ENCODE peak calls at places on chromosomes 2 and 18, in seven cellular contexts. Z, G, M, F, I, J and A are unnamed samples.

GRCh38 chr18:9734189-9734588 is 26.1 kb downstream of the RAB31 start:
- DNase-seq in Z (no peak), I (no peak), F (peak; percentile 48), G (no peak), J (no peak), M (no peak), A (no peak)

GRCh38 chr2:112187046-112187715 is 49.0 kb downstream of the FBLN7 start:
- DNase-seq in Z (no peak), I (no peak), G (no peak), J (no peak), F (no peak), M (no peak), A (no peak)

GRCh38 chr2:53593891-53594585 is 173.6 kb upstream of the CHAC2 start:
- DNase-seq in J (peak; percentile 14), G (no peak), F (no peak), M (peak; percentile 55), Z (no peak), I (peak; percentile 14), A (no peak)

GRCh38 chr18:8386981-8387380 is 222.3 kb upstream of the RAB12 start:
- DNase-seq in J (no peak), I (no peak), Z (no peak), M (no peak), F (no peak), G (no peak), A (no peak)

GRCh38 chr18:32200766-32201165 is 10.9 kb downstream of the MEP1B start:
- DNase-seq in F (no peak), M (no peak), J (peak; percentile 4), G (no peak), I (no peak), Z (no peak), A (no peak)

GRCh38 chr18:47969851-47970250 is 39.4 kb upstream of the SMAD2 start:
- DNase-seq in Z (no peak), J (peak; percentile 37), G (no peak), I (peak; percentile 17), M (no peak), F (no peak), A (no peak)

GRCh38 chr2:165305391-165306096 is 66.3 kb downstream of the SCN2A start:
- DNase-seq in J (peak; percentile 7), I (peak; percentile 83), M (no peak), F (no peak), G (no peak), Z (no peak), A (no peak)

GRCh38 chr18:23487738-23488625 is 15.3 kb upstream of the RMC1 start:
- DNase-seq in M (peak; percentile 33), J (peak; percentile 22), Z (peak; percentile 80), G (no peak), I (peak; percentile 51), F (no peak), A (peak; percentile 49)

GRCh38 chr2:215737496-215737895 is 275.9 kb downstream of the MREG start:
- DNase-seq in I (no peak), M (no peak), G (no peak), F (no peak), Z (no peak), J (no peak), A (no peak)

GRCh38 chr18:9905401-9905922 is 8.4 kb upstream of the VAPA start:
- DNase-seq in Z (no peak), I (peak; percentile 58), J (peak; percentile 73), F (no peak), M (no peak), G (no peak), A (no peak)

GRCh38 chr18:58481321-58482180 is 147.3 kb downstream of the ALPK2 start:
- DNase-seq in F (no peak), G (no peak), Z (no peak), J (no peak), M (no peak), I (no peak), A (no peak)

GRCh38 chr2:108182489-108182888 is 57.3 kb upstream of the SULT1C3 start:
- DNase-seq in I (peak; percentile 2), J (peak; percentile 6), F (no peak), M (no peak), G (no peak), Z (peak; percentile 27), A (no peak)

GRCh38 chr2:108189316-108189715 is 50.5 kb upstream of the SULT1C3 start:
- DNase-seq in F (no peak), M (no peak), G (no peak), I (no peak), Z (no peak), J (no peak), A (no peak)

DNA sequence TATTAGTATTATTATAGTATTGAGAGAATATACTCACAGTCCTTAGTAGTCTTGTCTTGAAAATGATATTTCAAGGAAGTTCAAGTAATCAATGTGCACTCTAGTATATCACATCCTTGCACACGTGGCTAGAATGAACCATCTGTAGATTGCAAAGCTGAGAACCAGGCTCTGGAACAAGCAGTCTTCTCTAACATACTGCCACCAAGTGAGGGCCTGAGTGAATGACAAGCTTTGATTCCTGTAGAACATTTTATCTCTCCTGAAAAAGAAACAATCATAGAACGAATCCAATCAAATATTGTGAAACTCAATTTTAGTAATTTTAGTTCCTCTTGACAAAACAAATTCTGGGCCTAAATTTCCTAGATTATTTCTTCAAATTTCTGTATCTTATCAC is 55.3 kb upstream of the SULT1C3 start:
- DNase-seq in J (peak; percentile 16), G (no peak), Z (peak; percentile 47), M (peak; percentile 13), I (peak; percentile 10), F (no peak), A (no peak)
- TF ChIP-seq CTCF in J (peak; percentile 40), G (no peak), Z (peak; percentile 59), M (peak; percentile 29), I (peak; percentile 46), F (no peak), A (peak; percentile 41)

DNA sequence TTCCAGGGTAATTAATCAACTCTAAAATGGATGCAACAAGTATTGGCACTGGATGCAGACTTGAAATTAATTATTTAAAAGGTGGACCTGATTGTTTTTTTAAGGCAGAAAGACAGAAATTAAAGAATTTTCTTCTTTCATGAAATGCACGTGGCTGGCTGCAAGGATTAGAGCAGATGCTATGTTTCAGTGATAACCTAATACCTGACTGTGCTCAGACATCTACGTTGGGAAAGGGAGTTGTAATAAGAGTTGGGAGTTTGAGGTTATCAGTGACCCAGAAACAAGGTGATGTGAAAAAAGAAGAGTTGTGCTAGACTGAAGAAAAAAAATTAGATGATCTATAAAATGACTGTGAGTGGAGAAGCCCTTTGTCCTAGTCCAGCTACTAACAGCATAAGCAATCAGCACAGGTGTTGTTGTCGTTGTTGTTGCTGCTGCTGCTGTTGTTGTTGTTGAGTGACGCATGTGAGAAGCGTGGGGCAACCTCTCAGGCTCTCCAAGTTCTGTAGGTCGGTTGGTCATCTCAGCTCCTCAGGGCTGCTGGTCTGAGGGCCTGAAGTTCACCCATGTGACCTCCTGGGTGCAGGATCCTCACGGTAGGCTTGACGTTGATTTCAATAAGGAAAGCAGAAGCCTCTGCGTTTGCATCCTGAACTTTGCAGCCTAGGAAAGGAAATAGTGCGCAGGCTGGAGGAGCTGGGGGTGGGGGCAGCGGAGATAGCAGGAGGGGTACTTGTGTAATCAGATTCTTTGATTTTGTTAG is 7.6 kb downstream of the POU3F3 start:
- DNase-seq in G (no peak), J (no peak), M (no peak), Z (no peak), I (no peak), F (no peak), A (no peak)
- H3K4me3 ChIP-seq in G (no peak overlapping the region), J (no peak overlapping the region), M (no peak overlapping the region), Z (no peak overlapping the region), I (no peak overlapping the region), F (peak overlapping the region; percentile 33), A (no peak overlapping the region)

DNA sequence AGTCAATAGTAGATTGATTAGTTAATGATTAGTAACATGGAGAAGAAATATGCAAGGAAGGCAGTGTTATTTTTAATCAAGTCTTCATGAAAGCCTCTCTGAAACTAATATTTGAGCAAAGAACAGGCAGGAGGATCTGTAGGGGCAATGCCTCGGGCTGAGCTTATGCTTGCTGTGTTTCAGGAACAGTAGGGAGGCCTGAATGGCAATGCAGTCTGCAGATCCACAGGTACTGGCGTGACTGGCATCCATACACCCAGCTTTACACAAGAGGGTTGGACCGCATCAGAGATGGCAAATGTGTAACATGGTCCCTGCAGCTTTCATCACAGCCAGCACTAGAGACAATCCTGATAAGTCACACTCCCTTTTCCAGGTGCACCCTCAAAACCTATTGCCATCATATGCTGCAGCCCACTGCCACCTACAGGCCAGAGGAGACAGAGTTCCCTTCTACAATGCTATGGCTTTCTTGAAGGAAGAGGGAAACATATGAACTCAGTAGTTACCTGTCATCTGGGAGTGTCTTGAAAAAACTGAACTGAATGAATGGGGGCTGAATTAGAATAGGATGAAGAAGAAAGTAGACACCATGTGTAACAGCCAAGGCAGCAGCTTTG is 582.4 kb upstream of the RAB6C start:
- DNase-seq in G (peak; percentile 61), I (no peak), J (peak; percentile 53), M (no peak), Z (peak; percentile 46), F (no peak), A (peak; percentile 16)
- TF ChIP-seq CTCF in G (peak; percentile 75), I (no peak), J (peak; percentile 75), M (peak; percentile 32), Z (peak; percentile 77), F (peak; percentile 17), A (peak; percentile 81)

DNA sequence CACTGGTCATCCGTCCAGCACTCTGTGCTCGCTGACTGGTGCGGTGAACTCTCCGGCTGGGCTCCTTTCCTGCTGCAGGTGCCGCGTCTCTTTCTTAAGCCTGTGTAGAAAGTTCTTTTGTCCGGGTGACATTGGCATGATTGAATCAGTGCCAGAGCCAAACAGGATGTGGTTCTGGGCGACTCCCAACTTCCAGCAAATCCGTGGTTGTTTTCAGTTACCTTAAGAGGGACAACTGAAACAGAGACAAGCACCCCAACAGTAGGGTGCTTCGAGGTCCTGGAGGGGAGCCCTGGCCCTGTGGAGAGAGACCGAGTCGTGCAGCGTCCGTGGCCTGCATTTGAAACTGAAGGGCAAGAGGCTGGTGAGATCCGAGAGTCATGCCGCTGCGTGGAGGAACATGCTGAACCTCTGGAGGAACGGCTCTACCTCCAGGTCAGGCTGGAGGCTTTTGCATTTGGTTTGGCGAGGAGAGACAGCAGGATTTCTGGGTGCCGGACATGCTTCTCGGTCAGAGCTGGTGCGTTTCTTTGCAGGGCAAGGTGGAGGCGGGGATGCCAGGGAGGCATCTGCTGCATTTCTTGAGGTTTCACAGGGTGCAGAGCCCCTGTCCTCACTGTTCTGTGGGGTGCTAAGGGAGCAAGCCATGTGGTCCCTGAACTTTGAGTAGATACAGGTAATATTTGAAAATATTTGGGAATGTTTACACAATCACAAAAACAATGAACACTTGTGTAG is 26.8 kb downstream of the SH3BP4 start:
- DNase-seq in G (peak; percentile 75), M (peak; percentile 61), Z (no peak), I (peak; percentile 40), J (peak; percentile 46), F (no peak), A (no peak)
- H3K4me3 ChIP-seq in G (no peak overlapping the region), M (no peak overlapping the region), Z (no peak overlapping the region), I (no peak overlapping the region), J (no peak overlapping the region), F (peak overlapping the region; percentile 28), A (no peak overlapping the region)